ENCODE peak calls at places on chromosomes 2 and 18, in six cellular contexts. One of them, this sample, is unnamed.

GRCh38 chr2:76763276-76763675 is 758.9 kb downstream of the LRRTM4 start:
- DNase-seq in HFFc6: no peak
- DNase-seq in SK-N-SH: no peak
- DNase-seq in glutamatergic neuron: no peak
- DNase-seq in ovary: no peak
- DNase-seq in AG04450: no peak
- DNase-seq in this sample: no peak

GRCh38 chr18:12883003-12883683 is 894 bp downstream of the PTPN2 start:
- DNase-seq in HFFc6: no peak
- DNase-seq in SK-N-SH: peak; percentile 39
- DNase-seq in glutamatergic neuron: peak; percentile 63
- DNase-seq in ovary: no peak
- DNase-seq in AG04450: no peak
- DNase-seq in this sample: no peak

GRCh38 chr18:31508781-31509180 is 10.8 kb downstream of the DSG2 start:
- DNase-seq in HFFc6: no peak
- DNase-seq in SK-N-SH: no peak
- DNase-seq in glutamatergic neuron: no peak
- DNase-seq in ovary: no peak
- DNase-seq in AG04450: no peak
- DNase-seq in this sample: no peak

GRCh38 chr2:47058061-47058931 is 96.8 kb downstream of the STPG4 start:
- DNase-seq in HFFc6: no peak
- DNase-seq in SK-N-SH: no peak
- DNase-seq in glutamatergic neuron: no peak
- DNase-seq in ovary: no peak
- DNase-seq in AG04450: no peak
- DNase-seq in this sample: no peak

GRCh38 chr2:236998250-236998649 is 87.4 kb upstream of the COPS8 start:
- DNase-seq in HFFc6: no peak
- DNase-seq in SK-N-SH: no peak
- DNase-seq in glutamatergic neuron: no peak
- DNase-seq in ovary: no peak
- DNase-seq in AG04450: no peak
- DNase-seq in this sample: no peak

GRCh38 chr2:165847001-165847400 is 53.0 kb upstream of the GALNT3 start:
- DNase-seq in HFFc6: no peak
- DNase-seq in SK-N-SH: no peak
- DNase-seq in glutamatergic neuron: no peak
- DNase-seq in ovary: no peak
- DNase-seq in AG04450: no peak
- DNase-seq in this sample: no peak

GRCh38 chr2:2657121-2657962 is 326.3 kb upstream of the MYT1L start:
- DNase-seq in HFFc6: no peak
- DNase-seq in SK-N-SH: no peak
- DNase-seq in glutamatergic neuron: no peak
- DNase-seq in ovary: no peak
- DNase-seq in AG04450: no peak
- DNase-seq in this sample: no peak

GRCh38 chr2:150866431-150866830 is 379.0 kb upstream of the RND3 start:
- DNase-seq in HFFc6: peak; percentile 19
- DNase-seq in SK-N-SH: no peak
- DNase-seq in glutamatergic neuron: no peak
- DNase-seq in ovary: no peak
- DNase-seq in AG04450: no peak
- DNase-seq in this sample: no peak

GRCh38 chr18:40159141-40160017 is 1795.7 kb upstream of the PIK3C3 start:
- DNase-seq in HFFc6: peak; percentile 1
- DNase-seq in SK-N-SH: peak; percentile 27
- DNase-seq in glutamatergic neuron: no peak
- DNase-seq in ovary: no peak
- DNase-seq in AG04450: no peak
- DNase-seq in this sample: no peak

GRCh38 chr2:220320326-220320725 is 692.9 kb downstream of the SLC4A3 start:
- DNase-seq in HFFc6: peak; percentile 65
- DNase-seq in SK-N-SH: no peak
- DNase-seq in glutamatergic neuron: no peak
- DNase-seq in ovary: no peak
- DNase-seq in AG04450: peak; percentile 55
- DNase-seq in this sample: no peak

GRCh38 chr2:219603784-219604183 is 6.1 kb downstream of the STK11IP start:
- DNase-seq in HFFc6: no peak
- DNase-seq in SK-N-SH: no peak
- DNase-seq in glutamatergic neuron: no peak
- DNase-seq in ovary: no peak
- DNase-seq in AG04450: no peak
- DNase-seq in this sample: no peak

GRCh38 chr2:219116776-219117646 is 43.6 kb downstream of the NHEJ1 start:
- DNase-seq in HFFc6: no peak
- DNase-seq in SK-N-SH: no peak
- DNase-seq in glutamatergic neuron: no peak
- DNase-seq in ovary: no peak
- DNase-seq in AG04450: no peak
- DNase-seq in this sample: no peak

GRCh38 chr2:231810905-231811304 is 24.7 kb downstream of the COPS7B start:
- DNase-seq in HFFc6: peak; percentile 71
- DNase-seq in SK-N-SH: no peak
- DNase-seq in glutamatergic neuron: no peak
- DNase-seq in ovary: no peak
- DNase-seq in AG04450: peak; percentile 46
- DNase-seq in this sample: no peak

GRCh38 chr2:178238750-178239149 is 44.4 kb downstream of the OSBPL6 start:
- DNase-seq in HFFc6: no peak
- DNase-seq in SK-N-SH: no peak
- DNase-seq in glutamatergic neuron: no peak
- DNase-seq in ovary: no peak
- DNase-seq in AG04450: no peak
- DNase-seq in this sample: no peak

GRCh38 chr2:45836316-45836715 is 184.8 kb downstream of the PRKCE start:
- DNase-seq in HFFc6: no peak
- DNase-seq in SK-N-SH: no peak
- DNase-seq in glutamatergic neuron: no peak
- DNase-seq in ovary: no peak
- DNase-seq in AG04450: no peak
- DNase-seq in this sample: no peak

GRCh38 chr2:26847663-26848335 is at the start of gene DPYSL5:
- DNase-seq in HFFc6: no peak
- DNase-seq in SK-N-SH: peak; percentile 99
- DNase-seq in glutamatergic neuron: peak; percentile 96
- DNase-seq in ovary: peak; percentile 23
- DNase-seq in AG04450: no peak
- DNase-seq in this sample: peak; percentile 21

GRCh38 chr2:65456074-65456473 is 23.7 kb upstream of the SPRED2 start:
- DNase-seq in HFFc6: peak; percentile 72
- DNase-seq in SK-N-SH: no peak
- DNase-seq in glutamatergic neuron: no peak
- DNase-seq in ovary: no peak
- DNase-seq in AG04450: no peak
- DNase-seq in this sample: no peak

GRCh38 chr2:142983174-142983573 is 105.7 kb downstream of the KYNU start:
- DNase-seq in HFFc6: no peak
- DNase-seq in SK-N-SH: no peak
- DNase-seq in glutamatergic neuron: no peak
- DNase-seq in ovary: no peak
- DNase-seq in AG04450: no peak
- DNase-seq in this sample: no peak

GRCh38 chr2:184875911-184876310 is 277.6 kb downstream of the ZNF804A start:
- DNase-seq in HFFc6: no peak
- DNase-seq in SK-N-SH: no peak
- DNase-seq in glutamatergic neuron: no peak
- DNase-seq in ovary: no peak
- DNase-seq in AG04450: no peak
- DNase-seq in this sample: no peak

GRCh38 chr2:204321910-204322765 is 223.1 kb upstream of the PARD3B start:
- DNase-seq in HFFc6: peak; percentile 9
- DNase-seq in SK-N-SH: no peak
- DNase-seq in glutamatergic neuron: no peak
- DNase-seq in ovary: no peak
- DNase-seq in AG04450: no peak
- DNase-seq in this sample: no peak

GRCh38 chr2:221527759-221528444 is 44.2 kb downstream of the EPHA4 start:
- DNase-seq in HFFc6: no peak
- DNase-seq in SK-N-SH: no peak
- DNase-seq in glutamatergic neuron: no peak
- DNase-seq in ovary: no peak
- DNase-seq in AG04450: no peak
- DNase-seq in this sample: no peak

GRCh38 chr2:32820097-32820496 is 126.7 kb upstream of the LTBP1 start:
- DNase-seq in HFFc6: no peak
- DNase-seq in SK-N-SH: no peak
- DNase-seq in glutamatergic neuron: no peak
- DNase-seq in ovary: no peak
- DNase-seq in AG04450: no peak
- DNase-seq in this sample: no peak

GRCh38 chr2:86790828-86791561 is at the start of gene CD8A:
- DNase-seq in HFFc6: no peak
- DNase-seq in SK-N-SH: peak; percentile 20
- DNase-seq in glutamatergic neuron: no peak
- DNase-seq in ovary: no peak
- DNase-seq in AG04450: no peak
- DNase-seq in this sample: peak; percentile 19

GRCh38 chr2:217393585-217394032 is 533.7 kb upstream of the TNP1 start:
- DNase-seq in HFFc6: peak; percentile 92
- DNase-seq in SK-N-SH: no peak
- DNase-seq in glutamatergic neuron: no peak
- DNase-seq in ovary: peak; percentile 82
- DNase-seq in AG04450: peak; percentile 95
- DNase-seq in this sample: no peak

GRCh38 chr2:28558421-28558820 is 62.6 kb downstream of the PLB1 start:
- DNase-seq in HFFc6: no peak
- DNase-seq in SK-N-SH: no peak
- DNase-seq in glutamatergic neuron: no peak
- DNase-seq in ovary: no peak
- DNase-seq in AG04450: no peak
- DNase-seq in this sample: no peak

GRCh38 chr2:12287220-12287751 is 429.4 kb upstream of the TRIB2 start:
- DNase-seq in HFFc6: peak; percentile 9
- DNase-seq in SK-N-SH: no peak
- DNase-seq in glutamatergic neuron: no peak
- DNase-seq in ovary: no peak
- DNase-seq in AG04450: no peak
- DNase-seq in this sample: no peak

GRCh38 chr2:174344716-174345472 is 10.1 kb downstream of the SP9 start:
- DNase-seq in HFFc6: peak; percentile 60
- DNase-seq in SK-N-SH: no peak
- DNase-seq in glutamatergic neuron: no peak
- DNase-seq in ovary: no peak
- DNase-seq in AG04450: no peak
- DNase-seq in this sample: no peak

GRCh38 chr2:182240862-182241371 is 185.9 kb downstream of the PDE1A start:
- DNase-seq in HFFc6: peak; percentile 24
- DNase-seq in SK-N-SH: peak; percentile 14
- DNase-seq in glutamatergic neuron: peak; percentile 48
- DNase-seq in ovary: no peak
- DNase-seq in AG04450: no peak
- DNase-seq in this sample: no peak

GRCh38 chr18:12079504-12080237 is 14.0 kb upstream of the ANKRD62 start:
- DNase-seq in HFFc6: no peak
- DNase-seq in SK-N-SH: no peak
- DNase-seq in glutamatergic neuron: peak; percentile 63
- DNase-seq in ovary: peak; percentile 52
- DNase-seq in AG04450: no peak
- DNase-seq in this sample: no peak

GRCh38 chr2:1915196-1915595 is 170.9 kb upstream of the PXDN start:
- DNase-seq in HFFc6: no peak
- DNase-seq in SK-N-SH: no peak
- DNase-seq in glutamatergic neuron: no peak
- DNase-seq in ovary: no peak
- DNase-seq in AG04450: no peak
- DNase-seq in this sample: no peak

GRCh38 chr2:111634995-111635538 is 248.9 kb downstream of the ANAPC1 start:
- DNase-seq in HFFc6: peak; percentile 12
- DNase-seq in SK-N-SH: peak; percentile 63
- DNase-seq in glutamatergic neuron: no peak
- DNase-seq in ovary: no peak
- DNase-seq in AG04450: no peak
- DNase-seq in this sample: no peak

GRCh38 chr18:67669993-67670671 is 153.6 kb upstream of the DSEL start:
- DNase-seq in HFFc6: peak; percentile 87
- DNase-seq in SK-N-SH: no peak
- DNase-seq in glutamatergic neuron: no peak
- DNase-seq in ovary: no peak
- DNase-seq in AG04450: peak; percentile 91
- DNase-seq in this sample: no peak

GRCh38 chr2:26767129-26767528 is 3.0 kb downstream of the SLC35F6 start:
- DNase-seq in HFFc6: no peak
- DNase-seq in SK-N-SH: no peak
- DNase-seq in glutamatergic neuron: no peak
- DNase-seq in ovary: no peak
- DNase-seq in AG04450: no peak
- DNase-seq in this sample: no peak

GRCh38 chr2:24489465-24489864 is 1.6 kb upstream of the NCOA1 start:
- DNase-seq in HFFc6: no peak
- DNase-seq in SK-N-SH: no peak
- DNase-seq in glutamatergic neuron: no peak
- DNase-seq in ovary: no peak
- DNase-seq in AG04450: no peak
- DNase-seq in this sample: no peak

GRCh38 chr2:66573866-66574265 is 138.9 kb downstream of the MEIS1 start:
- DNase-seq in HFFc6: no peak
- DNase-seq in SK-N-SH: no peak
- DNase-seq in glutamatergic neuron: no peak
- DNase-seq in ovary: no peak
- DNase-seq in AG04450: no peak
- DNase-seq in this sample: no peak

GRCh38 chr2:141641462-141641861 is 489.4 kb downstream of the LRP1B start:
- DNase-seq in HFFc6: no peak
- DNase-seq in SK-N-SH: no peak
- DNase-seq in glutamatergic neuron: no peak
- DNase-seq in ovary: no peak
- DNase-seq in AG04450: no peak
- DNase-seq in this sample: no peak

GRCh38 chr2:53475320-53475719 is 292.3 kb upstream of the CHAC2 start:
- DNase-seq in HFFc6: peak; percentile 93
- DNase-seq in SK-N-SH: no peak
- DNase-seq in glutamatergic neuron: no peak
- DNase-seq in ovary: no peak
- DNase-seq in AG04450: no peak
- DNase-seq in this sample: no peak

GRCh38 chr2:207308519-207309224 is 142.9 kb upstream of the KLF7 start:
- DNase-seq in HFFc6: no peak
- DNase-seq in SK-N-SH: no peak
- DNase-seq in glutamatergic neuron: no peak
- DNase-seq in ovary: no peak
- DNase-seq in AG04450: no peak
- DNase-seq in this sample: no peak

GRCh38 chr18:60130289-60130688 is 230.5 kb downstream of the PMAIP1 start:
- DNase-seq in HFFc6: no peak
- DNase-seq in SK-N-SH: no peak
- DNase-seq in glutamatergic neuron: no peak
- DNase-seq in ovary: no peak
- DNase-seq in AG04450: no peak
- DNase-seq in this sample: no peak